ENCODE peak calls at places on chromosomes 16 and 17, in nine cellular contexts. X is AG04450, Z is endothelial cell of umbilical vein, F is mammary epithelial cell, D is non-pigmented ciliary epithelial cell, E is H4, J is Peyer's patch, G is renal cortical epithelial cell, H is stomach. A is an unnamed sample.

GRCh38 chr17:9266031-9266680 is 244.8 kb downstream of the NTN1 start:
- DNase-seq in H (no peak), X (no peak), D (no peak), F (no peak), G (no peak), Z (no peak), J (no peak), E (no peak), A (no peak)

GRCh38 chr17:17098426-17099035 is 56.3 kb downstream of the MPRIP start:
- DNase-seq in Z (no peak), F (no peak), X (no peak), E (no peak), H (no peak), G (no peak), J (no peak), D (no peak), A (no peak)

GRCh38 chr17:75344664-75345063 is 55.4 kb upstream of the SLC25A19 start:
- DNase-seq in F (no peak), D (no peak), Z (no peak), E (no peak), H (no peak), X (no peak), J (peak), G (no peak), A (no peak)

GRCh38 chr16:70018254-70018653 is 67.1 kb downstream of the CLEC18A start:
- DNase-seq in H (no peak), Z (peak), X (no peak), J (no peak), G (peak), D (no peak), E (no peak), F (peak), A (no peak)

GRCh38 chr16:11576427-11577289 is 10.1 kb downstream of the LITAF start:
- DNase-seq in F (no peak), J (peak), G (no peak), Z (no peak), H (no peak), X (no peak), E (no peak), D (no peak), A (peak)

GRCh38 chr17:55116440-55116914 is 147.9 kb downstream of the STXBP4 start:
- DNase-seq in E (no peak), X (no peak), H (no peak), G (no peak), J (no peak), D (no peak), Z (peak), F (no peak), A (no peak)

GRCh38 chr17:81715872-81716673 is 4.0 kb downstream of the SLC25A10 start:
- DNase-seq in X (no peak), Z (no peak), H (no peak), G (no peak), F (no peak), D (no peak), J (no peak), E (no peak), A (no peak)

GRCh38 chr16:88735616-88736015 is 29.3 kb downstream of the CTU2 start:
- DNase-seq in X (no peak), F (no peak), J (no peak), E (no peak), H (no peak), G (no peak), D (no peak), Z (no peak), A (no peak)

GRCh38 chr16:47503936-47504335 is 42.8 kb downstream of the PHKB start:
- DNase-seq in X (peak), D (no peak), Z (peak), F (peak), E (no peak), H (no peak), G (peak), J (no peak), A (no peak)

GRCh38 chr17:51500454-51500853 is 240.1 kb downstream of the UTP18 start:
- DNase-seq in G (no peak), F (no peak), X (no peak), H (no peak), E (no peak), D (no peak), Z (no peak), J (no peak), A (no peak)

GRCh38 chr16:85195884-85196816 is 83.9 kb upstream of the CIBAR2 start:
- DNase-seq in X (no peak), J (no peak), G (no peak), E (no peak), H (no peak), Z (no peak), F (no peak), D (no peak), A (no peak)

GRCh38 chr16:81190667-81191066 is 47.8 kb upstream of the BCO1 start:
- DNase-seq in X (peak), E (peak), F (peak), G (peak), J (no peak), D (peak), H (no peak), Z (no peak), A (no peak)

GRCh38 chr16:71327720-71328119 is 30.8 kb upstream of the CALB2 start:
- DNase-seq in Z (no peak), G (peak), F (no peak), X (no peak), J (no peak), E (no peak), H (no peak), D (no peak), A (no peak)

GRCh38 chr17:21419299-21420239 is 43.4 kb downstream of the KCNJ12 start:
- DNase-seq in H (no peak), Z (no peak), J (no peak), G (no peak), E (no peak), F (no peak), X (no peak), D (no peak), A (peak)

GRCh38 chr16:77589071-77589755 is 133.1 kb upstream of the NUDT7 start:
- DNase-seq in F (no peak), J (no peak), G (no peak), D (no peak), X (no peak), H (no peak), Z (no peak), E (peak), A (no peak)

GRCh38 chr17:76953926-76954325 is 85.7 kb downstream of the MGAT5B start:
- DNase-seq in Z (no peak), E (no peak), H (no peak), X (no peak), F (no peak), G (no peak), D (no peak), J (no peak), A (peak)

GRCh38 chr16:88315543-88316105 is 67.1 kb upstream of the ZNF469 start:
- DNase-seq in H (peak), G (peak), X (no peak), J (no peak), E (peak), F (no peak), Z (peak), D (no peak), A (peak)

GRCh38 chr17:30389755-30390300 is 11.1 kb downstream of the CPD start:
- DNase-seq in E (no peak), F (no peak), J (no peak), H (no peak), X (no peak), Z (no peak), G (no peak), D (no peak), A (no peak)

GRCh38 chr16:20300312-20301097 is 26.8 kb downstream of the GP2 start:
- DNase-seq in F (peak), G (peak), D (peak), H (peak), X (no peak), E (peak), J (no peak), Z (peak), A (no peak)

GRCh38 chr17:45265823-45266222 is 3.9 kb upstream of the SPATA32 start:
- DNase-seq in X (no peak), F (peak), G (peak), E (no peak), J (no peak), D (no peak), H (no peak), Z (no peak), A (no peak)

GRCh38 chr16:3474136-3474779 is 21.0 kb downstream of the C16orf90 start:
- DNase-seq in G (no peak), E (no peak), F (no peak), X (no peak), H (peak), D (no peak), Z (no peak), J (no peak), A (no peak)

GRCh38 chr17:32489320-32490100 is 2.7 kb downstream of the CDK5R1 start:
- DNase-seq in G (no peak), Z (no peak), E (no peak), X (no peak), H (no peak), J (no peak), D (no peak), F (no peak), A (no peak)